ENCODE peak calls at places on chromosomes 12 and 14, in six cellular contexts. Y is lung, Q is MM.1S, A is choroid plexus epithelial cell, I is AG09309, Z is endothelial cell of umbilical vein. P is an unnamed sample.
A peak's percentile ranks its signal among the peaks of the same experiment; 100 is the strongest.

GRCh38 chr12:54398995-54399793 is 14.7 kb upstream of the ZNF385A start:
- DNase-seq in Y (peak; percentile 83), Q (peak; percentile 66), A (peak; percentile 90), I (peak; percentile 46), Z (peak; percentile 86), P (peak; percentile 83)

GRCh38 chr14:61930101-61930857 is 168.1 kb downstream of the SNAPC1 start:
- DNase-seq in Y (no peak), Q (no peak), A (no peak), I (no peak), Z (no peak), P (no peak)

GRCh38 chr14:35336171-35337073 is 44.2 kb downstream of the PSMA6 start:
- DNase-seq in Y (peak; percentile 93), Q (no peak), A (peak; percentile 95), I (no peak), Z (peak; percentile 86), P (no peak)

GRCh38 chr12:123958876-123959275 is 13.8 kb downstream of the CCDC92 start:
- DNase-seq in Y (no peak), Q (no peak), A (no peak), I (no peak), Z (no peak), P (no peak)

GRCh38 chr12:112159146-112159541 is 33.8 kb downstream of the TRAFD1 start:
- DNase-seq in Y (no peak), Q (no peak), A (no peak), I (no peak), Z (no peak), P (no peak)

GRCh38 chr14:100621806-100622205 is 34.6 kb upstream of the BEGAIN start:
- DNase-seq in Y (no peak), Q (no peak), A (no peak), I (no peak), Z (no peak), P (no peak)

GRCh38 chr14:102415671-102416070 is 52.9 kb downstream of the TECPR2 start:
- DNase-seq in Y (no peak), Q (no peak), A (no peak), I (no peak), Z (no peak), P (no peak)

GRCh38 chr12:89348894-89349669 is 3.2 kb downstream of the DUSP6 start:
- DNase-seq in Y (no peak), Q (peak; percentile 33), A (peak; percentile 28), I (no peak), Z (peak; percentile 32), P (no peak)

GRCh38 chr12:107537464-107538119 is 148.0 kb upstream of the PWP1 start:
- DNase-seq in Y (no peak), Q (no peak), A (no peak), I (no peak), Z (no peak), P (no peak)

GRCh38 chr14:102994689-102995088 is 62.7 kb downstream of the CDC42BPB start:
- DNase-seq in Y (no peak), Q (no peak), A (no peak), I (no peak), Z (no peak), P (no peak)

GRCh38 chr12:98408681-98409080 is 106.7 kb upstream of the TMPO start:
- DNase-seq in Y (no peak), Q (no peak), A (no peak), I (no peak), Z (no peak), P (no peak)

GRCh38 chr14:58977366-58977765 is 211.1 kb upstream of the DAAM1 start:
- DNase-seq in Y (no peak), Q (no peak), A (peak; percentile 44), I (no peak), Z (no peak), P (no peak)

GRCh38 chr14:68394719-68395117 is 398.1 kb downstream of the ZFP36L1 start:
- DNase-seq in Y (no peak), Q (no peak), A (no peak), I (no peak), Z (no peak), P (no peak)

GRCh38 chr14:59847711-59848110 is 22.9 kb downstream of the RTN1 start:
- DNase-seq in Y (no peak), Q (no peak), A (no peak), I (no peak), Z (no peak), P (no peak)

GRCh38 chr12:4169959-4170358 is 103.6 kb upstream of the CCND2 start:
- DNase-seq in Y (no peak), Q (no peak), A (no peak), I (no peak), Z (no peak), P (peak; percentile 61)

GRCh38 chr12:42585846-42586226 is 3.7 kb downstream of the PRICKLE1 start:
- DNase-seq in Y (no peak), Q (no peak), A (no peak), I (no peak), Z (peak; percentile 35), P (no peak)

GRCh38 chr14:76947078-76947837 is 81.2 kb downstream of the IRF2BPL start:
- DNase-seq in Y (peak; percentile 88), Q (peak; percentile 82), A (peak; percentile 83), I (peak; percentile 44), Z (peak; percentile 83), P (peak; percentile 93)

GRCh38 chr12:75827061-75827460 is 204.5 kb downstream of the PHLDA1 start:
- DNase-seq in Y (no peak), Q (no peak), A (no peak), I (no peak), Z (no peak), P (no peak)

GRCh38 chr12:93812616-93813015 is 135.4 kb downstream of the CRADD start:
- DNase-seq in Y (no peak), Q (no peak), A (no peak), I (peak; percentile 95), Z (no peak), P (no peak)

GRCh38 chr12:108789546-108789945 is 58.2 kb upstream of the CORO1C start:
- DNase-seq in Y (no peak), Q (no peak), A (no peak), I (no peak), Z (no peak), P (no peak)

GRCh38 chr12:108788076-108788782 is 56.9 kb upstream of the CORO1C start:
- DNase-seq in Y (no peak), Q (no peak), A (no peak), I (no peak), Z (no peak), P (no peak)

GRCh38 chr12:108788911-108789310 is 57.6 kb upstream of the CORO1C start:
- DNase-seq in Y (no peak), Q (no peak), A (no peak), I (no peak), Z (no peak), P (no peak)

GRCh38 chr12:108793756-108794441 is 62.6 kb upstream of the CORO1C start:
- DNase-seq in Y (no peak), Q (no peak), A (no peak), I (no peak), Z (no peak), P (no peak)

GRCh38 chr12:108792361-108793292 is 61.3 kb upstream of the CORO1C start:
- DNase-seq in Y (no peak), Q (no peak), A (no peak), I (no peak), Z (no peak), P (no peak)
- H3K4me3 ChIP-seq in Y (no peak overlapping the region), Q (no peak overlapping the region), A (no peak overlapping the region), I (no peak overlapping the region), Z (no peak overlapping the region), P (no peak overlapping the region)

DNA sequence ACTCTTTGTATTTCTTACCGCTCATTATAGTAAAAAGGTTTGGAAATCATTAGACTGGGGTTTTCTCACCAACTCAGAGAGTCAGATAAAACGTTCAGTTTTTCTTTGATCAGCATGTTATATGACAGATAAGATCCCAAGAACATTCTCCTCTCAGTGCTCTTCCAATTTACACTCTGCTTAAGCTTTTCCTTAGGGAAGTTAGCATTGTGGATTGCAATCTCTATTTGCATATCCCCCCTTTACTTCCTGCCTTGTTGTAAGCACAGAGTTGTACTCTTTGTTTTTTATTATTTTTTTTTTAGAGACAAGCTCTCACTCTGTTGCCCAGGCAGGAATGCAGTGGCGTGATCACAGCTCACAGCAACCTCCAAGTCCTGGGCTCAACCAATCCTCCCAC is 11.4 kb upstream of the CFAP54 start:
- DNase-seq in Y (no peak), Q (no peak), A (no peak), I (no peak), Z (no peak), P (no peak)
- H3K4me3 ChIP-seq in Y (no peak overlapping the region), Q (no peak overlapping the region), A (no peak overlapping the region), I (no peak overlapping the region), Z (no peak overlapping the region), P (no peak overlapping the region)

GRCh38 chr14:96177766-96178377 is 26.8 kb upstream of the BDKRB2 start:
- DNase-seq in Y (no peak), Q (no peak), A (peak; percentile 40), I (no peak), Z (no peak), P (peak; percentile 53)

GRCh38 chr14:96173646-96174475 is 30.8 kb upstream of the BDKRB2 start:
- DNase-seq in Y (no peak), Q (no peak), A (no peak), I (no peak), Z (no peak), P (no peak)

GRCh38 chr14:96178674-96179321 is 25.8 kb upstream of the BDKRB2 start:
- DNase-seq in Y (no peak), Q (no peak), A (no peak), I (no peak), Z (no peak), P (no peak)

GRCh38 chr14:96176275-96176674 is 28.4 kb upstream of the BDKRB2 start:
- DNase-seq in Y (no peak), Q (no peak), A (peak; percentile 40), I (peak; percentile 46), Z (no peak), P (no peak)

DNA sequence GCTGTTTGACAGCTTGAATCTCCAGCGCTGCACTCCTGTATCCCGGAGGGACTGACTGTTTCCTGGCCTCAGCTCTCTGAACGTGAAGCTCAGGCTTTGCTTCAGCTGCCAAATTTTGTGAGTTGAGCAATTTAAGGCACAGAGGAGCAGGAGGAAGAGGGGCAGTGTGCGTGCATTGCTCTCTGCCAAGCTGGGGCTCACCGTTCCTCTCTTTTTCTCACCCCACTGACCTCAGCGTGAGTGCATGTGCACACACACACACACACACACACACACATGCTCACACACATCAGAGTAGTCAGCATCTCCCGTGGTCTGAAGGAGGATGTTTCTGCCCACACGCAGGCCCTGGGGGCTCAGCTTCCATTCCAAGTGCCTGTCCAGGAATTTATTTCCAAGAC is 27.8 kb upstream of the BDKRB2 start:
- DNase-seq in Y (no peak), Q (no peak), A (peak; percentile 78), I (peak; percentile 93), Z (no peak), P (no peak)
- H3K4me3 ChIP-seq in Y (no peak overlapping the region), Q (no peak overlapping the region), A (no peak overlapping the region), I (no peak overlapping the region), Z (no peak overlapping the region), P (no peak overlapping the region)

GRCh38 chr12:120212301-120212700 is 11.4 kb upstream of the RPLP0 start:
- DNase-seq in Y (no peak), Q (no peak), A (no peak), I (no peak), Z (no peak), P (no peak)

GRCh38 chr12:120211904-120212283 is 11.0 kb upstream of the RPLP0 start:
- DNase-seq in Y (no peak), Q (no peak), A (no peak), I (no peak), Z (no peak), P (no peak)

GRCh38 chr12:120213758-120214157 is 12.8 kb upstream of the RPLP0 start:
- DNase-seq in Y (no peak), Q (no peak), A (no peak), I (no peak), Z (no peak), P (no peak)

GRCh38 chr12:120209851-120210250 is 8.9 kb upstream of the RPLP0 start:
- DNase-seq in Y (no peak), Q (no peak), A (no peak), I (no peak), Z (no peak), P (no peak)

GRCh38 chr12:120211243-120211903 is 10.5 kb upstream of the RPLP0 start:
- DNase-seq in Y (no peak), Q (no peak), A (no peak), I (no peak), Z (no peak), P (no peak)
- H3K4me3 ChIP-seq in Y (no peak overlapping the region), Q (no peak overlapping the region), A (no peak overlapping the region), I (no peak overlapping the region), Z (no peak overlapping the region), P (no peak overlapping the region)

P was measured in GM12865.